ENCODE peak calls at places on chromosomes 6 and 20, in ten cellular contexts. One of them, this sample, is unnamed.

GRCh38 chr6:137823826-137824501 is 43.1 kb upstream of the TNFAIP3 start:
- DNase-seq in IMR-90: peak; percentile 84
- DNase-seq in lower lobe of right lung: no peak
- DNase-seq in PC-3: no peak
- DNase-seq in tibial artery: no peak
- DNase-seq in heart right ventricle: peak; percentile 43
- DNase-seq in left ventricle myocardium inferior: peak; percentile 56
- DNase-seq in Peyer's patch: no peak
- DNase-seq in uterus: peak; percentile 51
- DNase-seq in psoas muscle: peak; percentile 20
- DNase-seq in this sample: peak; percentile 77

GRCh38 chr6:42260424-42260888 is 42.8 kb upstream of the MRPS10 start:
- DNase-seq in heart right ventricle: no peak
- DNase-seq in left ventricle myocardium inferior: no peak
- DNase-seq in IMR-90: no peak
- DNase-seq in Peyer's patch: no peak
- DNase-seq in psoas muscle: no peak
- DNase-seq in PC-3: no peak
- DNase-seq in lower lobe of right lung: no peak
- DNase-seq in tibial artery: no peak
- DNase-seq in uterus: peak; percentile 47
- DNase-seq in this sample: peak; percentile 67

GRCh38 chr6:39992861-39993622 is 58.8 kb upstream of the MOCS1 start:
- DNase-seq in IMR-90: no peak
- DNase-seq in PC-3: no peak
- DNase-seq in lower lobe of right lung: no peak
- DNase-seq in Peyer's patch: no peak
- DNase-seq in left ventricle myocardium inferior: no peak
- DNase-seq in psoas muscle: no peak
- DNase-seq in uterus: no peak
- DNase-seq in tibial artery: no peak
- DNase-seq in heart right ventricle: no peak
- DNase-seq in this sample: no peak

GRCh38 chr6:125842091-125842626 is 51.4 kb downstream of the NCOA7 start:
- DNase-seq in uterus: no peak
- DNase-seq in tibial artery: no peak
- DNase-seq in lower lobe of right lung: no peak
- DNase-seq in psoas muscle: no peak
- DNase-seq in heart right ventricle: no peak
- DNase-seq in Peyer's patch: no peak
- DNase-seq in PC-3: no peak
- DNase-seq in left ventricle myocardium inferior: no peak
- DNase-seq in IMR-90: no peak
- DNase-seq in this sample: no peak

GRCh38 chr6:140062042-140063041 is 687.9 kb upstream of the CITED2 start:
- DNase-seq in psoas muscle: peak; percentile 51
- DNase-seq in uterus: peak; percentile 76
- DNase-seq in left ventricle myocardium inferior: peak; percentile 46
- DNase-seq in PC-3: peak; percentile 66
- DNase-seq in lower lobe of right lung: no peak
- DNase-seq in tibial artery: peak; percentile 72
- DNase-seq in IMR-90: peak; percentile 96
- DNase-seq in heart right ventricle: peak; percentile 30
- DNase-seq in Peyer's patch: no peak
- DNase-seq in this sample: no peak

GRCh38 chr20:33656783-33657703 is 5.1 kb upstream of the C20orf144 start:
- DNase-seq in Peyer's patch: peak; percentile 38
- DNase-seq in uterus: no peak
- DNase-seq in left ventricle myocardium inferior: peak; percentile 11
- DNase-seq in PC-3: no peak
- DNase-seq in psoas muscle: no peak
- DNase-seq in heart right ventricle: no peak
- DNase-seq in tibial artery: no peak
- DNase-seq in lower lobe of right lung: peak; percentile 41
- DNase-seq in IMR-90: no peak
- DNase-seq in this sample: peak; percentile 45

GRCh38 chr20:18496740-18497592 is at the start of gene RBBP9:
- DNase-seq in heart right ventricle: peak; percentile 87
- DNase-seq in left ventricle myocardium inferior: peak; percentile 89
- DNase-seq in lower lobe of right lung: peak; percentile 93
- DNase-seq in PC-3: peak; percentile 89
- DNase-seq in Peyer's patch: peak; percentile 89
- DNase-seq in tibial artery: peak; percentile 88
- DNase-seq in IMR-90: peak; percentile 73
- DNase-seq in uterus: peak; percentile 79
- DNase-seq in psoas muscle: peak; percentile 87
- DNase-seq in this sample: peak; percentile 90

GRCh38 chr6:161547617-161548016 is 273.8 kb upstream of the AGPAT4 start:
- DNase-seq in lower lobe of right lung: no peak
- DNase-seq in IMR-90: no peak
- DNase-seq in psoas muscle: no peak
- DNase-seq in Peyer's patch: no peak
- DNase-seq in left ventricle myocardium inferior: no peak
- DNase-seq in PC-3: no peak
- DNase-seq in tibial artery: no peak
- DNase-seq in heart right ventricle: no peak
- DNase-seq in uterus: no peak
- DNase-seq in this sample: no peak

GRCh38 chr6:2498224-2498623 is 252.5 kb downstream of the MYLK4 start:
- DNase-seq in psoas muscle: no peak
- DNase-seq in uterus: no peak
- DNase-seq in IMR-90: no peak
- DNase-seq in PC-3: peak; percentile 65
- DNase-seq in left ventricle myocardium inferior: no peak
- DNase-seq in tibial artery: no peak
- DNase-seq in lower lobe of right lung: no peak
- DNase-seq in heart right ventricle: no peak
- DNase-seq in Peyer's patch: no peak
- DNase-seq in this sample: no peak

GRCh38 chr20:8039048-8039447 is 19.5 kb upstream of the TMX4 start:
- DNase-seq in PC-3: no peak
- DNase-seq in psoas muscle: no peak
- DNase-seq in Peyer's patch: no peak
- DNase-seq in tibial artery: no peak
- DNase-seq in IMR-90: no peak
- DNase-seq in uterus: no peak
- DNase-seq in lower lobe of right lung: no peak
- DNase-seq in left ventricle myocardium inferior: no peak
- DNase-seq in heart right ventricle: no peak
- DNase-seq in this sample: no peak

GRCh38 chr6:148954461-148954860 is 207.6 kb downstream of the UST start:
- DNase-seq in heart right ventricle: no peak
- DNase-seq in IMR-90: no peak
- DNase-seq in tibial artery: no peak
- DNase-seq in uterus: no peak
- DNase-seq in lower lobe of right lung: no peak
- DNase-seq in psoas muscle: no peak
- DNase-seq in Peyer's patch: no peak
- DNase-seq in left ventricle myocardium inferior: no peak
- DNase-seq in PC-3: no peak
- DNase-seq in this sample: no peak

GRCh38 chr20:31815408-31816188 is 3.6 kb upstream of the MYLK2 start:
- DNase-seq in heart right ventricle: no peak
- DNase-seq in psoas muscle: no peak
- DNase-seq in uterus: no peak
- DNase-seq in left ventricle myocardium inferior: no peak
- DNase-seq in Peyer's patch: no peak
- DNase-seq in lower lobe of right lung: no peak
- DNase-seq in PC-3: no peak
- DNase-seq in IMR-90: no peak
- DNase-seq in tibial artery: peak; percentile 87
- DNase-seq in this sample: no peak

GRCh38 chr6:105804436-105804835 is 281.7 kb upstream of the PRDM1 start:
- DNase-seq in uterus: no peak
- DNase-seq in left ventricle myocardium inferior: no peak
- DNase-seq in tibial artery: no peak
- DNase-seq in heart right ventricle: no peak
- DNase-seq in psoas muscle: no peak
- DNase-seq in lower lobe of right lung: no peak
- DNase-seq in Peyer's patch: no peak
- DNase-seq in PC-3: peak; percentile 78
- DNase-seq in IMR-90: peak; percentile 88
- DNase-seq in this sample: no peak

GRCh38 chr6:41185991-41186675 is 14.8 kb downstream of the TREML2 start:
- DNase-seq in IMR-90: no peak
- DNase-seq in psoas muscle: no peak
- DNase-seq in lower lobe of right lung: no peak
- DNase-seq in heart right ventricle: no peak
- DNase-seq in Peyer's patch: no peak
- DNase-seq in left ventricle myocardium inferior: no peak
- DNase-seq in PC-3: no peak
- DNase-seq in uterus: no peak
- DNase-seq in tibial artery: no peak
- DNase-seq in this sample: no peak

GRCh38 chr6:19180348-19181073 is 656.7 kb upstream of the ID4 start:
- DNase-seq in PC-3: no peak
- DNase-seq in IMR-90: no peak
- DNase-seq in uterus: peak; percentile 75
- DNase-seq in left ventricle myocardium inferior: peak; percentile 63
- DNase-seq in Peyer's patch: peak; percentile 30
- DNase-seq in lower lobe of right lung: no peak
- DNase-seq in heart right ventricle: peak; percentile 37
- DNase-seq in psoas muscle: peak; percentile 48
- DNase-seq in tibial artery: peak; percentile 85
- DNase-seq in this sample: peak; percentile 85

GRCh38 chr20:3158968-3159431 is 665 bp downstream of the FASTKD5 start:
- DNase-seq in Peyer's patch: no peak
- DNase-seq in lower lobe of right lung: no peak
- DNase-seq in tibial artery: no peak
- DNase-seq in heart right ventricle: no peak
- DNase-seq in PC-3: no peak
- DNase-seq in uterus: no peak
- DNase-seq in IMR-90: peak; percentile 25
- DNase-seq in left ventricle myocardium inferior: no peak
- DNase-seq in psoas muscle: no peak
- DNase-seq in this sample: no peak

GRCh38 chr6:40881501-40881900 is 157.5 kb downstream of the UNC5CL start:
- DNase-seq in heart right ventricle: no peak
- DNase-seq in psoas muscle: no peak
- DNase-seq in PC-3: no peak
- DNase-seq in Peyer's patch: no peak
- DNase-seq in IMR-90: no peak
- DNase-seq in lower lobe of right lung: no peak
- DNase-seq in tibial artery: no peak
- DNase-seq in left ventricle myocardium inferior: no peak
- DNase-seq in uterus: no peak
- DNase-seq in this sample: no peak

DNA sequence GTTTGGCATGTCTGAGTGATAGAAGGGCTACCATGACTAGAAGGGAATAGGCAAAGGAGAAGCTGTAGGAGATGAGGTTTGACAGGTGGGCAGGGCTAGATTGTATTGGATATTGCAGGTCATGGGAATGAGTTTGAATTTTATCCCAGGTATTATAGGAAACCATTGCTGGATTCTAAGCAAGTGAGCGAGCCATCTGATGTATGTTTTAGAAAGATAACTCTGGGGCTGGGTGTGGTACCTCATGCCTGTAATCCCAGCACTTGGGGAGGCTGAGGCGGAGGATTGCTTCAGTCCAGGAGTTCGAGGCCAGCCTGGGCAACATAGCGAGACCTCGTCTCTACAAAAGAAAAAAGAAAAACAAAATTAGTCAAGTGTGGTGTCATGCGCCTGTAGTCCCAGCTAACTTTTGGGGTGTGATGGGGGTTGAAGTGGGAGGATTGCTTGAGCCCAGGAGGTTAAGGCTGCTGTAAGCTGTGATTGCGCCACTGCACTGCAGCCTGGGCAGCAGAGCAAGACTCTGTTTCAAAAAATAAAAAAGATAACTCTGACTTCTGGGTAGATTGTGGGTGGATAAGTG is 16.9 kb downstream of the STK4 start:
- DNase-seq in uterus: no peak
- DNase-seq in tibial artery: no peak
- DNase-seq in lower lobe of right lung: no peak
- DNase-seq in heart right ventricle: no peak
- DNase-seq in Peyer's patch: no peak
- DNase-seq in PC-3: no peak
- DNase-seq in left ventricle myocardium inferior: no peak
- DNase-seq in IMR-90: no peak
- DNase-seq in psoas muscle: no peak
- DNase-seq in this sample: no peak
- H3K27ac ChIP-seq in uterus: no peak overlapping the region
- H3K27ac ChIP-seq in tibial artery: no peak overlapping the region
- H3K27ac ChIP-seq in lower lobe of right lung: no peak overlapping the region
- H3K27ac ChIP-seq in heart right ventricle: no peak overlapping the region
- H3K27ac ChIP-seq in Peyer's patch: no peak overlapping the region
- H3K27ac ChIP-seq in PC-3: no peak overlapping the region
- H3K27ac ChIP-seq in left ventricle myocardium inferior: no peak overlapping the region
- H3K27ac ChIP-seq in IMR-90: no peak overlapping the region
- H3K27ac ChIP-seq in psoas muscle: no peak overlapping the region
- H3K27ac ChIP-seq in this sample: no peak overlapping the region

GRCh38 chr6:90219168-90219985 is 77.3 kb downstream of the BACH2 start:
- DNase-seq in uterus: peak; percentile 65
- DNase-seq in left ventricle myocardium inferior: no peak
- DNase-seq in lower lobe of right lung: no peak
- DNase-seq in psoas muscle: no peak
- DNase-seq in heart right ventricle: no peak
- DNase-seq in Peyer's patch: no peak
- DNase-seq in tibial artery: no peak
- DNase-seq in PC-3: peak; percentile 32
- DNase-seq in IMR-90: peak; percentile 90
- DNase-seq in this sample: peak; percentile 40
- H3K4me1 ChIP-seq in uterus: peaks cover 20% of the 10 kb centered on the region
- H3K4me1 ChIP-seq in left ventricle myocardium inferior: peaks cover 41% of the 10 kb centered on the region
- H3K4me1 ChIP-seq in lower lobe of right lung: peaks cover 40% of the 10 kb centered on the region
- H3K4me1 ChIP-seq in psoas muscle: peaks cover 40% of the 10 kb centered on the region
- H3K4me1 ChIP-seq in heart right ventricle: peaks cover 21% of the 10 kb centered on the region
- H3K4me1 ChIP-seq in Peyer's patch: no peaks in the 10 kb centered on the region
- H3K4me1 ChIP-seq in tibial artery: peaks cover 25% of the 10 kb centered on the region
- H3K4me1 ChIP-seq in PC-3: peaks cover 62% of the 10 kb centered on the region
- H3K4me1 ChIP-seq in IMR-90: peaks cover 19% of the 10 kb centered on the region
- H3K4me1 ChIP-seq in this sample: peaks cover 10% of the 10 kb centered on the region

DNA sequence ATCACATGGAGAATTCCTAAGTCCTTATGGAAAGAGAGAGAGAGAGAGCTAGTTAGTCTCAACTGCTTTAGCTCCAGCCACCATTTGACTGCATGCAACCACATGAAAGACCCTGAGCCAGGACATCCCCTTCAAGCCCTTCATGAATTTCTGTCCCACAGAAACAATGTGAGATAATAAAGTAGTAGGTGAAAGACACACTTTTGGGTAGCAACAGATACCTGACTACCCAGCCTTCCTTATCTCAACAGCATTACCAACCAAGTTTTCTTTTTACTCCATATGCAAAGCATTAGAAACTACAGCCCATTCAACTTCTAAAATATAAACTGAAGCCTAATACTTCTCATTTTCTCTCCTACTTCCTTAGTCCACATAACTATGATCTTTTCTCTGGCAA is 23.2 kb upstream of the THEMIS start:
- DNase-seq in psoas muscle: no peak
- DNase-seq in uterus: no peak
- DNase-seq in heart right ventricle: no peak
- DNase-seq in lower lobe of right lung: no peak
- DNase-seq in IMR-90: no peak
- DNase-seq in tibial artery: no peak
- DNase-seq in Peyer's patch: no peak
- DNase-seq in left ventricle myocardium inferior: no peak
- DNase-seq in PC-3: no peak
- DNase-seq in this sample: no peak
- H3K27ac ChIP-seq in psoas muscle: no peak overlapping the region
- H3K27ac ChIP-seq in uterus: no peak overlapping the region
- H3K27ac ChIP-seq in heart right ventricle: no peak overlapping the region
- H3K27ac ChIP-seq in lower lobe of right lung: no peak overlapping the region
- H3K27ac ChIP-seq in IMR-90: no peak overlapping the region
- H3K27ac ChIP-seq in tibial artery: no peak overlapping the region
- H3K27ac ChIP-seq in Peyer's patch: no peak overlapping the region
- H3K27ac ChIP-seq in left ventricle myocardium inferior: no peak overlapping the region
- H3K27ac ChIP-seq in PC-3: no peak overlapping the region
- H3K27ac ChIP-seq in this sample: no peak overlapping the region

GRCh38 chr6:155141002-155141401 is 122.8 kb upstream of the CLDN20 start:
- DNase-seq in uterus: no peak
- DNase-seq in psoas muscle: no peak
- DNase-seq in left ventricle myocardium inferior: no peak
- DNase-seq in IMR-90: no peak
- DNase-seq in Peyer's patch: no peak
- DNase-seq in tibial artery: no peak
- DNase-seq in heart right ventricle: no peak
- DNase-seq in lower lobe of right lung: no peak
- DNase-seq in PC-3: no peak
- DNase-seq in this sample: no peak
- H3K4me1 ChIP-seq in uterus: no peaks in the 10 kb centered on the region
- H3K4me1 ChIP-seq in psoas muscle: peaks cover 19% of the 10 kb centered on the region
- H3K4me1 ChIP-seq in left ventricle myocardium inferior: peaks cover 21% of the 10 kb centered on the region
- H3K4me1 ChIP-seq in IMR-90: peaks cover 19% of the 10 kb centered on the region
- H3K4me1 ChIP-seq in Peyer's patch: no peaks in the 10 kb centered on the region
- H3K4me1 ChIP-seq in tibial artery: peaks cover 21% of the 10 kb centered on the region
- H3K4me1 ChIP-seq in heart right ventricle: peaks cover 14% of the 10 kb centered on the region
- H3K4me1 ChIP-seq in lower lobe of right lung: peaks cover 15% of the 10 kb centered on the region
- H3K4me1 ChIP-seq in PC-3: no peaks in the 10 kb centered on the region
- H3K4me1 ChIP-seq in this sample: peaks cover 3% of the 10 kb centered on the region